ENCODE peak calls at places on chromosomes 3 and 15, in ten cellular contexts. X is stimulated activated CD4-positive, alpha-beta T cell treated with anti-CD3 and anti-CD28 coated beads, Interleukin-12 subunit alpha, Interleukin-12 subunit beta, amount 100 ng/mL, for 4 hours; T is Right ventricle myocardium inferior; K is activated CD8-positive, alpha-beta T cell treated with anti-CD3 and anti-CD28 coated beads, Interleukin-2, amount 10 ng/mL, durations not matched to agents 7 days and 5 days; H is T-helper 1 cell; Q is AG04450; M is H54; I is hypothalamus; O is activated T-cell treated with anti-CD3 and anti-CD28 coated beads, Interleukin-2, amount 50 U/mL, for 72 hours; W is stimulated activated CD8-positive, alpha-beta memory T cell treated with anti-CD3 and anti-CD28 coated beads, Interleukin-4, amount 100 ng/mL, for 1 hour. J is an unnamed sample.
A peak's percentile ranks its signal among the peaks of the same experiment; 100 is the strongest.

GRCh38 chr3:14565791-14566588 is 25.8 kb upstream of the GRIP2 start:
- DNase-seq in X (no peak), T (no peak), K (peak; percentile 35), H (no peak), Q (no peak), M (peak; percentile 37), I (no peak), O (no peak), W (no peak), J (no peak)

GRCh38 chr3:14647976-14648955 is 3.3 kb upstream of the CCDC174 start:
- DNase-seq in X (no peak), T (no peak), K (no peak), H (no peak), Q (no peak), M (no peak), I (no peak), O (no peak), W (no peak), J (no peak)

GRCh38 chr15:75095594-75095993 is 72.2 kb downstream of the PPCDC start:
- DNase-seq in X (no peak), T (no peak), K (no peak), H (no peak), Q (no peak), M (no peak), I (no peak), O (no peak), W (no peak), J (no peak)

GRCh38 chr15:48581221-48581620 is 64.3 kb downstream of the FBN1 start:
- DNase-seq in X (no peak), T (no peak), K (no peak), H (no peak), Q (no peak), M (no peak), I (no peak), O (no peak), W (no peak), J (no peak)

GRCh38 chr3:130014526-130014925 is 40.0 kb downstream of the TRH start:
- DNase-seq in X (no peak), T (no peak), K (no peak), H (no peak), Q (peak; percentile 18), M (no peak), I (no peak), O (no peak), W (no peak), J (no peak)

GRCh38 chr3:128075516-128076464 is 23.6 kb downstream of the SEC61A1 start:
- DNase-seq in X (peak; percentile 88), T (peak; percentile 95), K (peak; percentile 84), H (peak; percentile 84), Q (peak; percentile 66), M (no peak), I (peak; percentile 55), O (peak; percentile 82), W (peak; percentile 72), J (peak; percentile 81)

GRCh38 chr3:157544501-157545139 is 41.4 kb upstream of the VEPH1 start:
- DNase-seq in X (no peak), T (no peak), K (no peak), H (no peak), Q (no peak), M (no peak), I (no peak), O (no peak), W (no peak), J (no peak)

GRCh38 chr3:23877324-23877980 is 39.3 kb downstream of the NKIRAS1 start:
- DNase-seq in X (no peak), T (no peak), K (no peak), H (no peak), Q (no peak), M (peak; percentile 25), I (no peak), O (no peak), W (no peak), J (no peak)

GRCh38 chr3:4899654-4900236 is 79.5 kb upstream of the BHLHE40 start:
- DNase-seq in X (no peak), T (no peak), K (no peak), H (no peak), Q (no peak), M (no peak), I (no peak), O (no peak), W (no peak), J (no peak)

GRCh38 chr15:63772531-63772930 is 61.2 kb downstream of the HERC1 start:
- DNase-seq in X (no peak), T (no peak), K (no peak), H (no peak), Q (no peak), M (no peak), I (no peak), O (no peak), W (no peak), J (no peak)

GRCh38 chr15:70767668-70768067 is 4.3 kb upstream of the UACA start:
- DNase-seq in X (no peak), T (no peak), K (peak; percentile 25), H (no peak), Q (no peak), M (no peak), I (no peak), O (no peak), W (no peak), J (no peak)

GRCh38 chr3:169564883-169565282 is 98.6 kb downstream of the MECOM start:
- DNase-seq in X (no peak), T (no peak), K (no peak), H (no peak), Q (no peak), M (no peak), I (no peak), O (no peak), W (no peak), J (no peak)

GRCh38 chr3:128491900-128492352 is 1.1 kb downstream of the GATA2 start:
- DNase-seq in X (no peak), T (peak; percentile 72), K (no peak), H (no peak), Q (no peak), M (no peak), I (no peak), O (no peak), W (no peak), J (no peak)

J was measured in central memory CD8-positive, alpha-beta T cell.